ENCODE peak calls at places on chromosomes 6 and 20, in six cellular contexts. D, K, L, J, F and C are unnamed samples.

GRCh38 chr6:99603421-99604160 is 3.0 kb upstream of the PRDM13 start:
- DNase-seq in D (no peak), K (peak), L (no peak), J (no peak), F (no peak), C (peak)

GRCh38 chr6:87342829-87343228 is 1.8 kb upstream of the C6orf163 start:
- DNase-seq in D (no peak), K (no peak), L (no peak), J (no peak), F (no peak), C (no peak)

GRCh38 chr20:32457476-32457986 is 99.4 kb downstream of the ASXL1 start:
- DNase-seq in D (no peak), K (peak), L (peak), J (no peak), F (peak), C (no peak)

GRCh38 chr6:111642463-111643158 is 36.9 kb upstream of the TRAF3IP2 start:
- DNase-seq in D (no peak), K (peak), L (peak), J (peak), F (peak), C (peak)

GRCh38 chr20:8670207-8670899 is 398.5 kb upstream of the PLCB4 start:
- DNase-seq in D (no peak), K (no peak), L (no peak), J (no peak), F (no peak), C (no peak)

GRCh38 chr6:21845018-21845417 is 251.5 kb downstream of the SOX4 start:
- DNase-seq in D (no peak), K (peak), L (peak), J (no peak), F (no peak), C (no peak)

GRCh38 chr6:53347921-53348435 is 772 bp downstream of the ELOVL5 start:
- DNase-seq in D (peak), K (peak), L (peak), J (no peak), F (peak), C (peak)

GRCh38 chr6:130896249-130896648 is 69.0 kb downstream of the SMLR1 start:
- DNase-seq in D (no peak), K (no peak), L (no peak), J (no peak), F (no peak), C (no peak)

GRCh38 chr20:37573626-37574198 is 46.0 kb upstream of the BLCAP start:
- DNase-seq in D (no peak), K (no peak), L (no peak), J (no peak), F (no peak), C (no peak)

GRCh38 chr20:57190536-57191265 is 75.7 kb downstream of the BMP7 start:
- DNase-seq in D (no peak), K (no peak), L (no peak), J (no peak), F (no peak), C (no peak)

GRCh38 chr6:163354085-163354484 is 60.4 kb upstream of the QKI start:
- DNase-seq in D (no peak), K (no peak), L (no peak), J (no peak), F (no peak), C (no peak)

GRCh38 chr20:53890434-53891305 is 179.7 kb downstream of the BCAS1 start:
- DNase-seq in D (no peak), K (no peak), L (no peak), J (no peak), F (no peak), C (peak)

GRCh38 chr20:44464514-44464913 is 11.2 kb upstream of the TTPAL start:
- DNase-seq in D (no peak), K (no peak), L (no peak), J (no peak), F (no peak), C (no peak)

GRCh38 chr6:34671801-34672656 is 24.5 kb downstream of the ILRUN start:
- DNase-seq in D (peak), K (no peak), L (no peak), J (no peak), F (peak), C (peak)

GRCh38 chr6:129844118-129844891 is 16.8 kb downstream of the TMEM244 start:
- DNase-seq in D (no peak), K (peak), L (no peak), J (no peak), F (no peak), C (no peak)

GRCh38 chr6:53349209-53349693 is 501 bp upstream of the ELOVL5 start:
- DNase-seq in D (no peak), K (no peak), L (no peak), J (no peak), F (no peak), C (no peak)

GRCh38 chr6:63943826-63944225 is 308.2 kb downstream of the PHF3 start:
- DNase-seq in D (no peak), K (no peak), L (no peak), J (no peak), F (no peak), C (no peak)

GRCh38 chr6:124441430-124441829 is 520.8 kb upstream of the RNF217 start:
- DNase-seq in D (no peak), K (no peak), L (no peak), J (no peak), F (no peak), C (no peak)

GRCh38 chr6:53544050-53544499 is 826 bp downstream of the GCLC start:
- DNase-seq in D (no peak), K (peak), L (no peak), J (no peak), F (no peak), C (no peak)

GRCh38 chr20:24786646-24787045 is 162.4 kb upstream of the CST7 start:
- DNase-seq in D (no peak), K (no peak), L (no peak), J (no peak), F (no peak), C (no peak)

GRCh38 chr20:1424336-1424735 is 31.5 kb upstream of the FKBP1A start:
- DNase-seq in D (no peak), K (no peak), L (no peak), J (no peak), F (no peak), C (no peak)

GRCh38 chr6:23696946-23697345 is 429.1 kb upstream of the NRSN1 start:
- DNase-seq in D (no peak), K (no peak), L (no peak), J (no peak), F (no peak), C (no peak)

GRCh38 chr20:50578061-50578777 is 68.0 kb downstream of the PTPN1 start:
- DNase-seq in D (no peak), K (no peak), L (no peak), J (no peak), F (no peak), C (no peak)